ENCODE peak calls at places on chromosome 3, in eight cellular contexts. V, D, K, X, T, F, M and P are unnamed samples.

GRCh38 chr3:53845881-53846133 is 412 bp downstream of the CHDH start:
- DNase-seq in V (no peak), D (no peak), K (no peak), X (no peak), T (no peak), F (no peak), M (no peak), P (no peak)

GRCh38 chr3:135224963-135225362 is 429.9 kb downstream of the EPHB1 start:
- DNase-seq in V (no peak), D (no peak), K (no peak), X (no peak), T (no peak), F (no peak), M (no peak), P (no peak)

GRCh38 chr3:39637807-39638206 is 170.3 kb downstream of the MOBP start:
- DNase-seq in V (peak; percentile 48), D (no peak), K (no peak), X (peak; percentile 31), T (peak; percentile 61), F (no peak), M (no peak), P (peak; percentile 65)

GRCh38 chr3:70789878-70790277 is 477.4 kb upstream of the MDFIC2 start:
- DNase-seq in V (no peak), D (no peak), K (no peak), X (no peak), T (no peak), F (no peak), M (no peak), P (no peak)

GRCh38 chr3:169759256-169759655 is 5.6 kb downstream of the TERC start:
- DNase-seq in V (peak; percentile 75), D (no peak), K (no peak), X (no peak), T (peak; percentile 87), F (no peak), M (no peak), P (no peak)

GRCh38 chr3:66115858-66116654 is 77.3 kb upstream of the MAGI1 start:
- DNase-seq in V (peak; percentile 98), D (peak; percentile 26), K (peak; percentile 36), X (no peak), T (peak; percentile 83), F (no peak), M (no peak), P (no peak)

GRCh38 chr3:8529197-8529637 is 27.6 kb downstream of the LMCD1 start:
- DNase-seq in V (peak; percentile 73), D (no peak), K (no peak), X (no peak), T (no peak), F (no peak), M (no peak), P (no peak)

GRCh38 chr3:158696618-158697017 is 24.2 kb upstream of the LXN start:
- DNase-seq in V (peak; percentile 71), D (no peak), K (no peak), X (no peak), T (peak; percentile 63), F (no peak), M (no peak), P (no peak)

GRCh38 chr3:97464035-97464434 is 300.5 kb upstream of the ARL6 start:
- DNase-seq in V (no peak), D (no peak), K (no peak), X (no peak), T (no peak), F (no peak), M (no peak), P (no peak)

GRCh38 chr3:112111785-112112402 is 21.2 kb downstream of the GCSAM start:
- DNase-seq in V (peak; percentile 77), D (peak; percentile 53), K (peak; percentile 44), X (peak; percentile 82), T (peak; percentile 89), F (no peak), M (peak; percentile 42), P (peak; percentile 94)

GRCh38 chr3:186108106-186108940 is 566 bp downstream of the ETV5 start:
- DNase-seq in V (peak; percentile 66), D (no peak), K (no peak), X (peak; percentile 92), T (peak; percentile 56), F (peak; percentile 71), M (no peak), P (peak; percentile 95)

GRCh38 chr3:127745656-127746399 is 73.1 kb downstream of the ABTB1 start:
- DNase-seq in V (no peak), D (no peak), K (no peak), X (no peak), T (no peak), F (no peak), M (no peak), P (no peak)

GRCh38 chr3:179015551-179016020 is 56.0 kb downstream of the ZMAT3 start:
- DNase-seq in V (peak; percentile 83), D (peak; percentile 88), K (peak; percentile 54), X (peak; percentile 86), T (peak; percentile 96), F (no peak), M (peak; percentile 33), P (peak; percentile 93)

GRCh38 chr3:99870712-99871111 is 53.0 kb downstream of the CMSS1 start:
- DNase-seq in V (no peak), D (no peak), K (no peak), X (no peak), T (no peak), F (no peak), M (no peak), P (no peak)

DNA sequence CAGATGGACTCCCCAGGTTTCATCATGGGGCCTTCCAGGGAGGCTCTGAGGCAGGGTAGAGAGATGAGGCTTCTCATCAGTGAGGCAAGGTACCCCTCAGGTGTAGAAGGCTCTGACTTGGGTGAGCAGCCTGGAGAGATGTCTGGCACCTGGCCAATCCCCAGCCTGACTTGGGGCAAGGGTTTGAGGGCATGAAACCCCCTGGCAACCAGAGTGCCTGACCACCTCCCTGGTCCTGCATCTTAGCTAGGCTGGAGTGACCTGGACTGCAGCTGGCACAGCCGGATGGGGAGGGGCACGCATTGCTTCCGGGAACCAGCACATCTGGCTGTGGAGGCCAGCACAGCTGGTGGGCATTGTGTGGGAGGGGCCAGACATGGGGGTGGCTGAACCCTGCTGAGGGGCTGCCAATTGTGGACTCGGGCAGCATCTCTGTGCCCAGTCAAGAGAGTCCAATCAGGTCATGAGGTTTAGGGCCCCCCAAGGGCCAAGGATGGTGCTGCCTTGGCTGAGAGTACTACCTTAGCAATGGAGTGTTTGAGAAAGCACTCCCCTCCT is 1.9 kb downstream of the ZBTB47 start:
- DNase-seq in V (no peak), D (no peak), K (no peak), X (no peak), T (no peak), F (no peak), M (no peak), P (no peak)
- H3K27ac ChIP-seq in V (peak overlapping the region; percentile 87), D (peak overlapping the region; percentile 90), K (peak overlapping the region; percentile 90), X (no peak overlapping the region), T (no peak overlapping the region), F (peak overlapping the region; percentile 97), M (no peak overlapping the region), P (no peak overlapping the region)

DNA sequence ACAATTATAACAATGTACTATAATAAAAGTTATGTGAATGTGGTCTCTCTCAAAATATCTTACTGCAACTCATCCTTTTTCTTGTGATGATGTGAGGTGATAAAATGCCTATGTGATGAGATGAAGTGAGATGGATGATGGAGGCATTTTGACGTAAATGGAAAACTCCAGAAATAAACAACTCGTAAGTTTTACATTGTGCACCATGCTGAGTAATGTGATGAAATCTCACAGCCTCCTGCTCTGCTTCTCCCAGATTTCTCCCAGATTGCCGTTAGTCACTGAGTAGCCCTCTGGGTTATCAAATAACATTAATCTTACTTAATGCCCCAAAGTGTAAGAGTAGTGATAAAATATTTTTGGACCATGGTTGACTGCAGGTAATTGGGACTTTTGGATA is 64.8 kb upstream of the SLCO2A1 start:
- DNase-seq in V (peak; percentile 91), D (no peak), K (no peak), X (no peak), T (no peak), F (no peak), M (no peak), P (no peak)
- H3K4me3 ChIP-seq in V (no peak overlapping the region), D (no peak overlapping the region), K (no peak overlapping the region), X (no peak overlapping the region), T (no peak overlapping the region), F (no peak overlapping the region), M (no peak overlapping the region), P (no peak overlapping the region)

GRCh38 chr3:164465172-164465571 is 613.1 kb downstream of the SI start:
- DNase-seq in V (peak; percentile 1), D (no peak), K (no peak), X (no peak), T (peak; percentile 45), F (no peak), M (no peak), P (no peak)
- H3K27ac ChIP-seq in V (no peak overlapping the region), D (no peak overlapping the region), K (no peak overlapping the region), X (no peak overlapping the region), T (no peak overlapping the region), F (no peak overlapping the region), M (no peak overlapping the region), P (no peak overlapping the region)

DNA sequence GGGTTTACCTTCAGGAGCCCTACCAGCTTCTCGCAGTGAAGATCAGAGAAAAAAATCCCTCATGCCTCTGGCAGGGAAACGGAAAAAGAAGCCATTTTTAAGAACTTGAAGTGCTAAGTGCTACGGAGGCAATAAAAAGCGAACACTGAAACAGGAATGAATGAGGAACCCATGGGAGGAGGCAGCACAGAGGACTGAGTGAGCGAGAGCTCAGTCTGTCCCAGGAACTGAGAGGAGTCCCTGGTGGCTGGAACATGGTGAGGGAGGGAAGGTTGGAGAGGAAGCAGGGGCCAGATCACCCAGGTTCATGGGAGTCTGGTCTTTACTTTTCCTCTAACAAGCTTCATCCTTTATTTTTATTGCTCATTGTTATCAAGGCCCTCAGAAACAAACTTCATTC is 228.2 kb upstream of the PROK2 start:
- DNase-seq in V (no peak), D (no peak), K (no peak), X (no peak), T (no peak), F (no peak), M (no peak), P (no peak)
- H3K4me3 ChIP-seq in V (no peak overlapping the region), D (no peak overlapping the region), K (no peak overlapping the region), X (no peak overlapping the region), T (no peak overlapping the region), F (no peak overlapping the region), M (no peak overlapping the region), P (no peak overlapping the region)